ENCODE peak calls at places on chromosomes 7 and 10, in nine cellular contexts. M is hepatocyte, G is tibial nerve, H is iPS DF 6.9, A is fibroblast of lung, U is cardiac muscle cell, E is tibial artery, X is sigmoid colon, R is uterus. Q is an unnamed sample.

GRCh38 chr7:151844080-151844827 is 32.7 kb downstream of the PRKAG2 start:
- DNase-seq in E (no peak), G (no peak), R (no peak), M (peak; percentile 55), X (no peak), H (no peak), U (peak; percentile 60), A (peak; percentile 80), Q (no peak)

GRCh38 chr7:79507161-79507560 is 53.7 kb upstream of the MAGI2 start:
- DNase-seq in X (no peak), R (no peak), H (no peak), G (no peak), M (no peak), E (no peak), U (no peak), A (no peak), Q (no peak)

GRCh38 chr7:95434501-95435421 is at the start of gene PON2:
- DNase-seq in R (peak; percentile 65), M (peak; percentile 93), E (peak; percentile 89), G (peak; percentile 64), X (peak; percentile 87), A (peak; percentile 84), U (peak; percentile 92), H (peak; percentile 71), Q (peak; percentile 0)

GRCh38 chr7:117262546-117262945 is 60.3 kb downstream of the WNT2 start:
- DNase-seq in X (no peak), H (no peak), R (no peak), M (no peak), U (no peak), A (no peak), E (no peak), G (no peak), Q (no peak)

GRCh38 chr10:76287856-76288255 is 856.4 kb downstream of the LRMDA start:
- DNase-seq in U (peak; percentile 38), X (no peak), G (no peak), E (no peak), M (no peak), R (no peak), H (no peak), A (peak; percentile 75), Q (no peak)

GRCh38 chr7:2495402-2496309 is 19.5 kb upstream of the GRIFIN start:
- DNase-seq in R (no peak), U (no peak), H (no peak), G (no peak), M (peak; percentile 51), X (no peak), A (no peak), E (no peak), Q (no peak)

GRCh38 chr7:22759721-22760120 is 32.7 kb downstream of the IL6 start:
- DNase-seq in A (no peak), M (no peak), X (no peak), U (peak; percentile 9), E (no peak), R (no peak), G (no peak), H (no peak), Q (no peak)

GRCh38 chr10:47022311-47023131 is 111.3 kb downstream of the PTPN20 start:
- DNase-seq in A (peak; percentile 6), H (no peak), G (no peak), E (no peak), U (no peak), M (no peak), R (no peak), X (peak; percentile 60), Q (no peak)

GRCh38 chr7:138618933-138619332 is 82.2 kb downstream of the SVOPL start:
- DNase-seq in G (no peak), U (no peak), X (no peak), M (no peak), H (no peak), E (no peak), A (no peak), R (no peak), Q (no peak)

GRCh38 chr7:91598791-91599190 is 281.7 kb downstream of the MTERF1 start:
- DNase-seq in M (no peak), H (no peak), R (no peak), G (no peak), X (no peak), E (no peak), A (no peak), U (no peak), Q (no peak)

GRCh38 chr10:90865400-90865799 is 6.4 kb upstream of the RPP30 start:
- DNase-seq in H (no peak), M (peak; percentile 21), X (no peak), G (no peak), E (no peak), U (peak; percentile 59), R (no peak), A (peak; percentile 64), Q (no peak)

GRCh38 chr7:155203059-155203881 is 94.4 kb upstream of the INSIG1 start:
- DNase-seq in U (no peak), R (no peak), M (no peak), E (no peak), X (peak; percentile 59), A (no peak), H (no peak), G (no peak), Q (no peak)

GRCh38 chr10:73591935-73592699 is 975 bp upstream of the USP54 start:
- DNase-seq in H (no peak), A (peak; percentile 30), U (peak; percentile 58), X (peak; percentile 71), M (peak; percentile 81), R (peak; percentile 71), G (peak; percentile 65), E (peak; percentile 75), Q (no peak)

GRCh38 chr10:22451346-22451745 is 106.0 kb downstream of the SPAG6 start:
- DNase-seq in H (no peak), R (no peak), G (no peak), A (no peak), U (no peak), E (no peak), X (no peak), M (no peak), Q (no peak)

GRCh38 chr10:49350138-49350537 is 45.8 kb downstream of the DRGX start:
- DNase-seq in U (no peak), G (no peak), M (no peak), X (no peak), A (no peak), H (no peak), R (no peak), E (no peak), Q (no peak)

GRCh38 chr10:72337039-72337629 is 17.6 kb downstream of the DNAJB12 start:
- DNase-seq in H (no peak), G (peak; percentile 89), R (peak; percentile 90), U (peak; percentile 86), M (peak; percentile 88), E (peak; percentile 90), X (peak; percentile 94), A (peak; percentile 81), Q (peak; percentile 45)

DNA sequence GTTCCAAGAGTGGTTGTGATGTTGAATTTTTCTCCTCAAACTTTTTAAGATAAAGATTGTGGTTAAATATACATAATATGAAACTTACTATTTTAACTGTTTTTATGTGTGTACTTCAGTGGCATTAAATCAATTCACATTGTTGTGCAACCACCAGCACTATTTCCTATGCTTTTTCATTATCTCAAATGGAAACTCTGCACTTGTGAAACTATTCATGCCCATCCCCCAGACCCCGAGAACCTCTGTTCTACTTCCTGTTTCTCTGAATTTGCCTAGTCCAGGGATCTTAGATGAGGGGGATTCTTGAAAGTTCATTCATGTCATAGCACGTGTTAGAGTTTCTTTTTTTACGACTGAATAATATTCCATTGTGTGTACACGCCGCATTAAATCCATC is 67.0 kb downstream of the WDR37 start:
- DNase-seq in E (no peak), G (no peak), X (no peak), M (no peak), A (peak; percentile 8), R (no peak), H (no peak), U (peak; percentile 76), Q (no peak)
- H3K36me3 ChIP-seq in E (peaks cover 90% of the 10 kb centered on the region), G (no peaks in the 10 kb centered on the region), X (peaks cover 10% of the 10 kb centered on the region), M (no peaks in the 10 kb centered on the region), A (peaks cover 13% of the 10 kb centered on the region), R (no peaks in the 10 kb centered on the region), H (peaks cover 7% of the 10 kb centered on the region), U (peaks cover 24% of the 10 kb centered on the region), Q (peaks cover 71% of the 10 kb centered on the region)

DNA sequence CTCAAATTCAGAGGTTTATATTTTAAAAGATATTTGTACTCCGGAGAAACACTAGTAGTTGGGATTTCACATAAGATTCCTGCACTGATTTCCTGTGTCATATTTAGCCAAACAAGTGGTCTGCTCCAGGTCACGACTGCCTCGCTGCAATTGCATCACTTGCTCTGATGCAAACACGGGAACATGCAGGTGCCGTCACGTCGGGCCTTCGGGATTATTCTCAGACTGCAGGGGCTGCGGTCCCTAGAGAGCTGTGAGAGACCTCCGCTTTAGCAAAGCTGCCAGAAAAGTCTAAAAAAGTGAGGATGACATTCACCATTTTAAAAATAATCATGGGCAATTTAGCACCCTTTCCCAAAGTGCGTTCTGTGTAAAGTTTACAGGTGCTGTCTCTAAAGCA is 93.5 kb upstream of the DDC start:
- DNase-seq in U (no peak), E (no peak), M (no peak), R (peak; percentile 64), A (no peak), H (no peak), X (no peak), G (no peak), Q (no peak)
- H3K27ac ChIP-seq in U (no peak overlapping the region), E (no peak overlapping the region), M (no peak overlapping the region), R (peak overlapping the region; percentile 87), A (no peak overlapping the region), H (no peak overlapping the region), X (no peak overlapping the region), G (no peak overlapping the region), Q (no peak overlapping the region)

GRCh38 chr10:13340626-13341370 is 7.3 kb downstream of the SEPHS1 start:
- DNase-seq in M (no peak), U (no peak), R (no peak), H (no peak), A (no peak), G (no peak), E (no peak), X (no peak), Q (peak; percentile 6)
- H3K36me3 ChIP-seq in M (no peaks in the 10 kb centered on the region), U (peaks cover 6% of the 10 kb centered on the region), R (no peaks in the 10 kb centered on the region), H (peaks cover 24% of the 10 kb centered on the region), A (peaks cover 4% of the 10 kb centered on the region), G (no peaks in the 10 kb centered on the region), E (peaks cover 26% of the 10 kb centered on the region), X (no peaks in the 10 kb centered on the region), Q (peaks cover 7% of the 10 kb centered on the region)

GRCh38 chr7:24905996-24906770 is 73.8 kb downstream of the OSBPL3 start:
- DNase-seq in H (no peak), X (no peak), A (no peak), G (no peak), U (no peak), R (no peak), M (no peak), E (no peak), Q (no peak)

GRCh38 chr7:24903559-24903958 is 76.4 kb downstream of the OSBPL3 start:
- DNase-seq in U (no peak), R (no peak), X (no peak), A (no peak), E (no peak), H (no peak), G (no peak), M (no peak), Q (no peak)

GRCh38 chr7:24899905-24900304 is 80.1 kb downstream of the OSBPL3 start:
- DNase-seq in H (no peak), U (no peak), A (no peak), M (no peak), E (no peak), R (no peak), X (no peak), G (no peak), Q (no peak)

GRCh38 chr7:24898691-24899090 is 81.3 kb downstream of the OSBPL3 start:
- DNase-seq in U (no peak), A (no peak), H (no peak), M (no peak), G (no peak), E (no peak), X (no peak), R (no peak), Q (no peak)

GRCh38 chr7:24902276-24902675 is 77.7 kb downstream of the OSBPL3 start:
- DNase-seq in R (no peak), E (no peak), G (no peak), M (no peak), X (no peak), U (no peak), A (peak; percentile 56), H (no peak), Q (no peak)
- H3K27ac ChIP-seq in R (no peak overlapping the region), E (no peak overlapping the region), G (no peak overlapping the region), M (no peak overlapping the region), X (no peak overlapping the region), U (no peak overlapping the region), A (no peak overlapping the region), H (no peak overlapping the region), Q (no peak overlapping the region)

Q was measured in effector memory CD4-positive, alpha-beta T cell.